ENCODE peak calls at places on chromosomes 5 and 9, in five cellular contexts. S is GM12878, V is breast epithelium, K is GM12891, O is prostate gland. R is an unnamed sample.

GRCh38 chr5:176542596-176543427 is 5.6 kb upstream of the RNF44 start:
- DNase-seq in S (no peak), V (no peak), K (no peak), O (no peak), R (peak)

GRCh38 chr9:72586388-72587160 is 65.2 kb downstream of the TMC1 start:
- DNase-seq in S (no peak), V (no peak), K (no peak), O (no peak), R (no peak)

GRCh38 chr9:109843651-109844050 is 63.7 kb downstream of the PALM2AKAP2 start:
- DNase-seq in S (no peak), V (peak), K (no peak), O (peak), R (no peak)

GRCh38 chr9:38254151-38254550 is 138.4 kb upstream of the ALDH1B1 start:
- DNase-seq in S (no peak), V (no peak), K (no peak), O (no peak), R (no peak)

GRCh38 chr5:7271728-7272127 is 124.2 kb upstream of the ADCY2 start:
- DNase-seq in S (no peak), V (no peak), K (no peak), O (no peak), R (no peak)

GRCh38 chr9:75087279-75087823 is 604 bp downstream of the NMRK1 start:
- DNase-seq in S (peak), V (no peak), K (no peak), O (peak), R (no peak)

GRCh38 chr5:23675456-23675855 is 168.0 kb downstream of the PRDM9 start:
- DNase-seq in S (no peak), V (no peak), K (no peak), O (no peak), R (no peak)

GRCh38 chr9:87567566-87567965 is 69.9 kb downstream of the DAPK1 start:
- DNase-seq in S (no peak), V (no peak), K (no peak), O (no peak), R (no peak)

GRCh38 chr5:22852807-22853670 is at the start of gene CDH12:
- DNase-seq in S (no peak), V (peak), K (no peak), O (no peak), R (peak)

GRCh38 chr9:130498298-130498917 is 53.6 kb downstream of the ASS1 start:
- DNase-seq in S (no peak), V (no peak), K (no peak), O (no peak), R (no peak)

GRCh38 chr9:69945671-69946141 is 97.9 kb upstream of the MAMDC2 start:
- DNase-seq in S (no peak), V (no peak), K (no peak), O (no peak), R (no peak)

GRCh38 chr5:169906745-169907649 is 73.3 kb downstream of the INSYN2B start:
- DNase-seq in S (no peak), V (no peak), K (no peak), O (no peak), R (no peak)

GRCh38 chr5:74660863-74661262 is 20.3 kb upstream of the ENC1 start:
- DNase-seq in S (no peak), V (no peak), K (no peak), O (no peak), R (no peak)

GRCh38 chr5:134020188-134020587 is 15.4 kb upstream of the VDAC1 start:
- DNase-seq in S (no peak), V (no peak), K (no peak), O (peak), R (peak)

GRCh38 chr9:136055715-136056545 is 39.2 kb downstream of the NACC2 start:
- DNase-seq in S (no peak), V (no peak), K (peak), O (no peak), R (no peak)

GRCh38 chr5:41869739-41870620 is at the start of gene OXCT1:
- DNase-seq in S (peak), V (peak), K (peak), O (peak), R (peak)

GRCh38 chr5:173864126-173865075 is 23.7 kb upstream of the CPEB4 start:
- DNase-seq in S (no peak), V (peak), K (no peak), O (no peak), R (peak)

GRCh38 chr5:99865159-99865558 is 670.0 kb upstream of the FAM174A start:
- DNase-seq in S (no peak), V (no peak), K (no peak), O (no peak), R (no peak)

GRCh38 chr5:176364765-176365662 is at the start of gene ARL10:
- DNase-seq in S (no peak), V (no peak), K (peak), O (no peak), R (peak)

GRCh38 chr9:84862786-84863185 is 193.3 kb downstream of the NTRK2 start:
- DNase-seq in S (no peak), V (no peak), K (no peak), O (no peak), R (no peak)

GRCh38 chr9:22049411-22049810 is 40.3 kb upstream of the CDKN2B start:
- DNase-seq in S (no peak), V (no peak), K (no peak), O (no peak), R (no peak)

GRCh38 chr9:82606761-82607382 is 456.1 kb downstream of the RASEF start:
- DNase-seq in S (peak), V (no peak), K (no peak), O (peak), R (no peak)

GRCh38 chr5:573976-574375 is 38.2 kb upstream of the CEP72 start:
- DNase-seq in S (no peak), V (no peak), K (no peak), O (no peak), R (no peak)

GRCh38 chr5:111685969-111686368 is 71.0 kb downstream of the NREP start:
- DNase-seq in S (no peak), V (no peak), K (no peak), O (no peak), R (no peak)

GRCh38 chr5:31944683-31945445 is 229.3 kb downstream of the GOLPH3 start:
- DNase-seq in S (no peak), V (no peak), K (no peak), O (no peak), R (no peak)

GRCh38 chr5:140041492-140042421 is 1.3 kb downstream of the NRG2 start:
- DNase-seq in S (peak), V (no peak), K (no peak), O (peak), R (peak)
- TF ChIP-seq POLR2A in S (no peak), V (no peak), K (peak), O (no peak), R (no peak)

DNA sequence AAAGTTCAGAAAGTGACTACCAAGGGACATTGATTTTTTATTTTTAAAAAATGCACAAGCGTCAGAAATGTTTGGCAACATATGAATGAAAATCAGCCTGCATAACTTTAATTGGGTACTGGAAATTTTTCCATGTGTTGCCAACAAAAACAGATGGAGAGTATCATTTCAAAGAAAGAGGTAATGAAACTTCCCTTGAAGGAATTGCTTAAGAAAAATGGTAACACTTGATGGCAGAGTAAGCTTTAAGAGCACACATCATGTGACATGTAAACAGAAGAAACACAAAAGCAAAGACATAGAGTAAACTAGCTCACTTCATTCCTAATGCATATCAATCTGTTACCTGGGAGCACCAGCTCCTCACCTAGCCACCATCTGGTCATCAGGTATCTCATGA is 47.1 kb downstream of the OR2K2 start:
- DNase-seq in S (no peak), V (no peak), K (no peak), O (no peak), R (no peak)
- TF ChIP-seq POLR2AphosphoS5 in S (no peak), V (no peak), K (no peak), O (no peak), R (no peak)

DNA sequence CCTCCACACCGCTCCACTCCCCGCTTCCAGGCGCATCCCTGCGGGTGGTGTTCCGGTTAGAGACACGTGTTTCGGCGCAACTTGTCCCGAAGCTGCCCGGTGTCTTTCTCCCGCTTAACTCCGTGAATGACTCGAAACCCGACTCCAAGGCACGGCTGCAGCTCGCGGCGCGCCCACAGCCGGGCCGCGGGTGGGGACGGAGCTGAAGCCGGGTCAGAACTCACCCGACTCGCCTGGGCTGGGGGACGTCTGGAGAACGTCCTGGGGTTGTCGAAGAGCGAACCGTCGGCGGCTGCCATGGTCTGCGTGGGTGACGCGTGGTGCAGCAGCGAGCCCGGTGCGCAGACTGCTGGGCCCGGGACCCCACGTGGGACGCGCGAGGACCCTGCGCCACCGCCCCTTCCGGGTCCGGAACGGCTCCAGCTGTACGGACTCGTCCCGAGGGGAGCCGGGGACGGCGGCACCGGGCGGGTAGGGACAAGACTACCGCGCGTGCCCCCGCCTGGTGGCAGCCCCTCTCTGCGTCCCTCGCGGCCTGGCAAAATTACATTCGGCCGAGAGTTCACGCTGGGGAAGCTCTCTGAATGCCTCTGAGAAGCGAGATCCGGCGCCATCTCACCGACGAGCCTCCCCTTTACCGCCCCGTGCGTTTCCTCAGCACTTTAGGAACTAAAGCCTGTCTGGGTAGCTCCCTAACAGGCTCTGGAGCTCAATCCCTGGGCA is at the start of gene DDX31:
- DNase-seq in S (peak), V (peak), K (peak), O (peak), R (peak)
- TF ChIP-seq POLR2A in S (peak), V (peak), K (peak), O (no peak), R (no peak)

GRCh38 chr5:181233436-181234115 is 10.1 kb downstream of the RACK1 start:
- DNase-seq in S (no peak), V (no peak), K (no peak), O (no peak), R (peak)
- TF ChIP-seq POLR2AphosphoS5 in S (no peak), V (no peak), K (no peak), O (no peak), R (no peak)

GRCh38 chr9:98191615-98192502 is 578 bp downstream of the CORO2A start:
- DNase-seq in S (no peak), V (no peak), K (peak), O (peak), R (peak)
- TF ChIP-seq POLR2A in S (no peak), V (no peak), K (no peak), O (no peak), R (no peak)

DNA sequence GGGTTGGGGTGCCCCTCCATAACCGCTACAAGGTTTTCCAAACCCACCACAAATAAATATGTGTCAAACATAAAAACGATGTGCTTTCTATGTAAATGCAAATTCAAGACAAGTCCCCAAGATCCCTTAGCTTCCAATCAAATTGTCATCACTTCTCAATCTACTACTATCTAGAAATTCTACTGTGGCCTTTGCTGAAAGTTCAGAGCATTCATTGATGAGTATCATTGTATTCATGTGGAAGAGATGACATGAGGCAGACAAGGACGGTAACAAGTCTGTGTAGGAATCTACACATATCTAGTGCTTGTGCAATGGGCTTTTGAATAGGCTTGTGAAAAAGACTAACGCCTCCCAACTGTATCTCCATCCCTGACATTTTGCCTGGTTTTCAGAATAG is 524.6 kb downstream of the PDE4D start:
- DNase-seq in S (no peak), V (no peak), K (no peak), O (no peak), R (no peak)
- TF ChIP-seq POLR2AphosphoS5 in S (no peak), V (no peak), K (no peak), O (no peak), R (no peak)